ENCODE peak calls at places on chromosome 21, in eight cellular contexts. One of them, this sample, is unnamed.

GRCh38 chr21:28832013-28832714 is 160.5 kb downstream of the LTN1 start:
- DNase-seq in Calu3: peak; percentile 12
- DNase-seq in IMR-90: peak; percentile 41
- DNase-seq in nephron progenitor cell: no peak
- DNase-seq in CD8-positive, alpha-beta T cell: peak; percentile 61
- DNase-seq in GM12891: no peak
- DNase-seq in germinal center: no peak
- DNase-seq in pulmonary artery endothelial cell: no peak
- DNase-seq in this sample: no peak

GRCh38 chr21:45405819-45406762 is 1.1 kb downstream of the COL18A1 start:
- DNase-seq in Calu3: peak; percentile 31
- DNase-seq in IMR-90: peak; percentile 44
- DNase-seq in nephron progenitor cell: peak; percentile 80
- DNase-seq in CD8-positive, alpha-beta T cell: no peak
- DNase-seq in GM12891: no peak
- DNase-seq in germinal center: no peak
- DNase-seq in pulmonary artery endothelial cell: peak; percentile 24
- DNase-seq in this sample: no peak

GRCh38 chr21:46017695-46018094 is 36.1 kb downstream of the COL6A1 start:
- DNase-seq in Calu3: no peak
- DNase-seq in IMR-90: no peak
- DNase-seq in nephron progenitor cell: no peak
- DNase-seq in CD8-positive, alpha-beta T cell: no peak
- DNase-seq in GM12891: no peak
- DNase-seq in germinal center: no peak
- DNase-seq in pulmonary artery endothelial cell: no peak
- DNase-seq in this sample: no peak

GRCh38 chr21:25891596-25891995 is 156.8 kb downstream of the GABPA start:
- DNase-seq in Calu3: no peak
- DNase-seq in IMR-90: no peak
- DNase-seq in nephron progenitor cell: no peak
- DNase-seq in CD8-positive, alpha-beta T cell: no peak
- DNase-seq in GM12891: no peak
- DNase-seq in germinal center: no peak
- DNase-seq in pulmonary artery endothelial cell: no peak
- DNase-seq in this sample: no peak

GRCh38 chr21:37378700-37379139 is 12.1 kb downstream of the DYRK1A start:
- DNase-seq in Calu3: no peak
- DNase-seq in IMR-90: no peak
- DNase-seq in nephron progenitor cell: no peak
- DNase-seq in CD8-positive, alpha-beta T cell: no peak
- DNase-seq in GM12891: no peak
- DNase-seq in germinal center: no peak
- DNase-seq in pulmonary artery endothelial cell: no peak
- DNase-seq in this sample: no peak

GRCh38 chr21:42539931-42540343 is 26.3 kb downstream of the SLC37A1 start:
- DNase-seq in Calu3: no peak
- DNase-seq in IMR-90: no peak
- DNase-seq in nephron progenitor cell: peak; percentile 44
- DNase-seq in CD8-positive, alpha-beta T cell: no peak
- DNase-seq in GM12891: no peak
- DNase-seq in germinal center: no peak
- DNase-seq in pulmonary artery endothelial cell: no peak
- DNase-seq in this sample: no peak

GRCh38 chr21:36456714-36457399 is 23.1 kb downstream of the CLDN14 start:
- DNase-seq in Calu3: no peak
- DNase-seq in IMR-90: no peak
- DNase-seq in nephron progenitor cell: no peak
- DNase-seq in CD8-positive, alpha-beta T cell: no peak
- DNase-seq in GM12891: no peak
- DNase-seq in germinal center: no peak
- DNase-seq in pulmonary artery endothelial cell: peak; percentile 92
- DNase-seq in this sample: no peak

GRCh38 chr21:28699591-28700259 is 293.0 kb downstream of the LTN1 start:
- DNase-seq in Calu3: no peak
- DNase-seq in IMR-90: no peak
- DNase-seq in nephron progenitor cell: no peak
- DNase-seq in CD8-positive, alpha-beta T cell: no peak
- DNase-seq in GM12891: no peak
- DNase-seq in germinal center: no peak
- DNase-seq in pulmonary artery endothelial cell: no peak
- DNase-seq in this sample: no peak

GRCh38 chr21:16942703-16943102 is 570.1 kb upstream of the CXADR start:
- DNase-seq in Calu3: peak; percentile 13
- DNase-seq in IMR-90: peak; percentile 17
- DNase-seq in nephron progenitor cell: no peak
- DNase-seq in CD8-positive, alpha-beta T cell: no peak
- DNase-seq in GM12891: no peak
- DNase-seq in germinal center: no peak
- DNase-seq in pulmonary artery endothelial cell: no peak
- DNase-seq in this sample: peak; percentile 22

GRCh38 chr21:37753122-37753599 is 163.1 kb downstream of the KCNJ6 start:
- DNase-seq in Calu3: no peak
- DNase-seq in IMR-90: no peak
- DNase-seq in nephron progenitor cell: no peak
- DNase-seq in CD8-positive, alpha-beta T cell: no peak
- DNase-seq in GM12891: no peak
- DNase-seq in germinal center: no peak
- DNase-seq in pulmonary artery endothelial cell: no peak
- DNase-seq in this sample: no peak

GRCh38 chr21:46100020-46100419 is 2.1 kb downstream of the COL6A2 start:
- DNase-seq in Calu3: no peak
- DNase-seq in IMR-90: no peak
- DNase-seq in nephron progenitor cell: no peak
- DNase-seq in CD8-positive, alpha-beta T cell: no peak
- DNase-seq in GM12891: no peak
- DNase-seq in germinal center: no peak
- DNase-seq in pulmonary artery endothelial cell: no peak
- DNase-seq in this sample: no peak

GRCh38 chr21:38326429-38326828 is 69.6 kb downstream of the KCNJ15 start:
- DNase-seq in Calu3: no peak
- DNase-seq in IMR-90: no peak
- DNase-seq in nephron progenitor cell: no peak
- DNase-seq in CD8-positive, alpha-beta T cell: no peak
- DNase-seq in GM12891: no peak
- DNase-seq in germinal center: no peak
- DNase-seq in pulmonary artery endothelial cell: no peak
- DNase-seq in this sample: no peak

GRCh38 chr21:44765231-44766013 is 36.2 kb downstream of the UBE2G2 start:
- DNase-seq in Calu3: no peak
- DNase-seq in IMR-90: no peak
- DNase-seq in nephron progenitor cell: no peak
- DNase-seq in CD8-positive, alpha-beta T cell: peak; percentile 64
- DNase-seq in GM12891: no peak
- DNase-seq in germinal center: no peak
- DNase-seq in pulmonary artery endothelial cell: no peak
- DNase-seq in this sample: peak; percentile 19

GRCh38 chr21:44304846-44305245 is 5.0 kb downstream of the PFKL start:
- DNase-seq in Calu3: peak; percentile 56
- DNase-seq in IMR-90: peak; percentile 23
- DNase-seq in nephron progenitor cell: peak; percentile 70
- DNase-seq in CD8-positive, alpha-beta T cell: no peak
- DNase-seq in GM12891: peak; percentile 66
- DNase-seq in germinal center: peak; percentile 66
- DNase-seq in pulmonary artery endothelial cell: peak; percentile 10
- DNase-seq in this sample: peak; percentile 70

GRCh38 chr21:44354001-44354405 is 582 bp downstream of the TRPM2 start:
- DNase-seq in Calu3: no peak
- DNase-seq in IMR-90: no peak
- DNase-seq in nephron progenitor cell: no peak
- DNase-seq in CD8-positive, alpha-beta T cell: no peak
- DNase-seq in GM12891: no peak
- DNase-seq in germinal center: no peak
- DNase-seq in pulmonary artery endothelial cell: no peak
- DNase-seq in this sample: no peak

GRCh38 chr21:38041493-38041892 is 125.2 kb upstream of the KCNJ6 start:
- DNase-seq in Calu3: no peak
- DNase-seq in IMR-90: no peak
- DNase-seq in nephron progenitor cell: no peak
- DNase-seq in CD8-positive, alpha-beta T cell: no peak
- DNase-seq in GM12891: no peak
- DNase-seq in germinal center: no peak
- DNase-seq in pulmonary artery endothelial cell: no peak
- DNase-seq in this sample: no peak

GRCh38 chr21:32626633-32627196 is 14.5 kb upstream of the CFAP298 start:
- DNase-seq in Calu3: no peak
- DNase-seq in IMR-90: peak; percentile 82
- DNase-seq in nephron progenitor cell: no peak
- DNase-seq in CD8-positive, alpha-beta T cell: no peak
- DNase-seq in GM12891: no peak
- DNase-seq in germinal center: no peak
- DNase-seq in pulmonary artery endothelial cell: no peak
- DNase-seq in this sample: no peak

GRCh38 chr21:36820176-36821031 is 121.5 kb downstream of the SIM2 start:
- DNase-seq in Calu3: no peak
- DNase-seq in IMR-90: no peak
- DNase-seq in nephron progenitor cell: peak; percentile 71
- DNase-seq in CD8-positive, alpha-beta T cell: no peak
- DNase-seq in GM12891: no peak
- DNase-seq in germinal center: no peak
- DNase-seq in pulmonary artery endothelial cell: no peak
- DNase-seq in this sample: no peak

GRCh38 chr21:17491716-17492414 is 21.0 kb upstream of the CXADR start:
- DNase-seq in Calu3: peak; percentile 18
- DNase-seq in IMR-90: peak; percentile 99
- DNase-seq in nephron progenitor cell: no peak
- DNase-seq in CD8-positive, alpha-beta T cell: no peak
- DNase-seq in GM12891: no peak
- DNase-seq in germinal center: no peak
- DNase-seq in pulmonary artery endothelial cell: peak; percentile 85
- DNase-seq in this sample: no peak

GRCh38 chr21:28971171-28971570 is 21.5 kb downstream of the LTN1 start:
- DNase-seq in Calu3: no peak
- DNase-seq in IMR-90: peak; percentile 19
- DNase-seq in nephron progenitor cell: no peak
- DNase-seq in CD8-positive, alpha-beta T cell: no peak
- DNase-seq in GM12891: no peak
- DNase-seq in germinal center: no peak
- DNase-seq in pulmonary artery endothelial cell: no peak
- DNase-seq in this sample: no peak

GRCh38 chr21:23452384-23453083 is 2154.7 kb downstream of the MRPL39 start:
- DNase-seq in Calu3: no peak
- DNase-seq in IMR-90: no peak
- DNase-seq in nephron progenitor cell: peak; percentile 59
- DNase-seq in CD8-positive, alpha-beta T cell: no peak
- DNase-seq in GM12891: no peak
- DNase-seq in germinal center: no peak
- DNase-seq in pulmonary artery endothelial cell: no peak
- DNase-seq in this sample: peak; percentile 10

GRCh38 chr21:45259206-45259795 is 28.4 kb downstream of the POFUT2 start:
- DNase-seq in Calu3: no peak
- DNase-seq in IMR-90: no peak
- DNase-seq in nephron progenitor cell: no peak
- DNase-seq in CD8-positive, alpha-beta T cell: peak; percentile 31
- DNase-seq in GM12891: no peak
- DNase-seq in germinal center: no peak
- DNase-seq in pulmonary artery endothelial cell: no peak
- DNase-seq in this sample: no peak

GRCh38 chr21:36241717-36242116 is 78.3 kb upstream of the MORC3 start:
- DNase-seq in Calu3: no peak
- DNase-seq in IMR-90: no peak
- DNase-seq in nephron progenitor cell: no peak
- DNase-seq in CD8-positive, alpha-beta T cell: no peak
- DNase-seq in GM12891: no peak
- DNase-seq in germinal center: no peak
- DNase-seq in pulmonary artery endothelial cell: no peak
- DNase-seq in this sample: no peak

GRCh38 chr21:33042812-33043211 is 17.1 kb downstream of the OLIG2 start:
- DNase-seq in Calu3: peak; percentile 24
- DNase-seq in IMR-90: peak; percentile 97
- DNase-seq in nephron progenitor cell: no peak
- DNase-seq in CD8-positive, alpha-beta T cell: no peak
- DNase-seq in GM12891: no peak
- DNase-seq in germinal center: no peak
- DNase-seq in pulmonary artery endothelial cell: peak; percentile 60
- DNase-seq in this sample: no peak

GRCh38 chr21:40272037-40272436 is 404.8 kb downstream of the PCP4 start:
- DNase-seq in Calu3: no peak
- DNase-seq in IMR-90: no peak
- DNase-seq in nephron progenitor cell: no peak
- DNase-seq in CD8-positive, alpha-beta T cell: no peak
- DNase-seq in GM12891: no peak
- DNase-seq in germinal center: no peak
- DNase-seq in pulmonary artery endothelial cell: no peak
- DNase-seq in this sample: no peak

GRCh38 chr21:43880111-43880985 is 15.3 kb downstream of the AGPAT3 start:
- DNase-seq in Calu3: peak; percentile 17
- DNase-seq in IMR-90: peak; percentile 18
- DNase-seq in nephron progenitor cell: no peak
- DNase-seq in CD8-positive, alpha-beta T cell: no peak
- DNase-seq in GM12891: no peak
- DNase-seq in germinal center: no peak
- DNase-seq in pulmonary artery endothelial cell: no peak
- DNase-seq in this sample: no peak

GRCh38 chr21:16072692-16073091 is 342.9 kb downstream of the USP25 start:
- DNase-seq in Calu3: no peak
- DNase-seq in IMR-90: peak; percentile 93
- DNase-seq in nephron progenitor cell: no peak
- DNase-seq in CD8-positive, alpha-beta T cell: no peak
- DNase-seq in GM12891: no peak
- DNase-seq in germinal center: no peak
- DNase-seq in pulmonary artery endothelial cell: no peak
- DNase-seq in this sample: no peak

GRCh38 chr21:41783476-41784150 is 16.8 kb upstream of the RIPK4 start:
- DNase-seq in Calu3: peak; percentile 86
- DNase-seq in IMR-90: no peak
- DNase-seq in nephron progenitor cell: peak; percentile 22
- DNase-seq in CD8-positive, alpha-beta T cell: no peak
- DNase-seq in GM12891: no peak
- DNase-seq in germinal center: no peak
- DNase-seq in pulmonary artery endothelial cell: no peak
- DNase-seq in this sample: no peak

GRCh38 chr21:41634211-41634694 is 126.3 kb upstream of the TMPRSS2 start:
- DNase-seq in Calu3: peak; percentile 80
- DNase-seq in IMR-90: no peak
- DNase-seq in nephron progenitor cell: no peak
- DNase-seq in CD8-positive, alpha-beta T cell: no peak
- DNase-seq in GM12891: no peak
- DNase-seq in germinal center: no peak
- DNase-seq in pulmonary artery endothelial cell: no peak
- DNase-seq in this sample: no peak